ENCODE peak calls at places on chromosomes 1 and 21, in four cellular contexts. W is A549, N is K562, D is endothelial cell of umbilical vein. H is an unnamed sample.

GRCh38 chr1:227257964-227258363 is 60.3 kb downstream of the CDC42BPA start:
- DNase-seq in W (no peak), N (no peak), D (no peak), H (no peak)

GRCh38 chr21:43021191-43021590 is 46.8 kb downstream of the PKNOX1 start:
- DNase-seq in W (no peak), N (no peak), D (no peak), H (no peak)

GRCh38 chr21:39471598-39471997 is 19.8 kb downstream of the SH3BGR start:
- DNase-seq in W (no peak), N (no peak), D (no peak), H (no peak)

GRCh38 chr1:203439086-203439620 is 36.5 kb upstream of the PRELP start:
- DNase-seq in W (no peak), N (no peak), D (no peak), H (no peak)

GRCh38 chr1:2330511-2331199 is 60.7 kb downstream of the MORN1 start:
- DNase-seq in W (no peak), N (no peak), D (no peak), H (no peak)

GRCh38 chr1:70286453-70286852 is 65.3 kb downstream of the SRSF11 start:
- DNase-seq in W (no peak), N (no peak), D (no peak), H (no peak)

GRCh38 chr1:119673171-119673940 is 25.3 kb upstream of the ZNF697 start:
- DNase-seq in W (no peak), N (no peak), D (peak), H (no peak)

GRCh38 chr1:11281518-11282331 is 8.7 kb downstream of the UBIAD1 start:
- DNase-seq in W (no peak), N (no peak), D (peak), H (no peak)

GRCh38 chr1:209689484-209689883 is 14.3 kb downstream of the G0S2 start:
- DNase-seq in W (no peak), N (no peak), D (no peak), H (no peak)

GRCh38 chr1:180528868-180529470 is 26.6 kb upstream of the ACBD6 start:
- DNase-seq in W (no peak), N (no peak), D (no peak), H (no peak)

GRCh38 chr1:62241357-62242131 is 46.9 kb downstream of the L1TD1 start:
- DNase-seq in W (no peak), N (no peak), D (no peak), H (no peak)

GRCh38 chr1:156128749-156129682 is 14.5 kb downstream of the LMNA start:
- DNase-seq in W (no peak), N (no peak), D (peak), H (peak)

GRCh38 chr1:109226078-109226445 is 12.3 kb downstream of the SARS1 start:
- DNase-seq in W (no peak), N (no peak), D (no peak), H (no peak)

GRCh38 chr1:248926401-248927182 is 20.6 kb downstream of the PGBD2 start:
- DNase-seq in W (no peak), N (peak), D (no peak), H (peak)

GRCh38 chr1:156194300-156194652 is 372 bp downstream of the SLC25A44 start:
- DNase-seq in W (no peak), N (peak), D (no peak), H (no peak)

GRCh38 chr1:53949023-53949611 is 3.0 kb downstream of the LRRC42 start:
- DNase-seq in W (peak), N (peak), D (peak), H (peak)

GRCh38 chr1:34129630-34130029 is 35.4 kb downstream of the CSMD2 start:
- DNase-seq in W (no peak), N (no peak), D (no peak), H (no peak)

GRCh38 chr1:15620155-15620545 is 2.9 kb downstream of the DDI2 start:
- DNase-seq in W (peak), N (no peak), D (peak), H (peak)

GRCh38 chr1:32686387-32686786 is 16.2 kb downstream of the SYNC start:
- DNase-seq in W (no peak), N (no peak), D (no peak), H (no peak)

GRCh38 chr1:53371851-53372250 is 44.0 kb upstream of the LRP8 start:
- DNase-seq in W (no peak), N (no peak), D (no peak), H (no peak)

GRCh38 chr1:907611-908451 is 15.9 kb upstream of the SAMD11 start:
- DNase-seq in W (no peak), N (no peak), D (no peak), H (no peak)

DNA sequence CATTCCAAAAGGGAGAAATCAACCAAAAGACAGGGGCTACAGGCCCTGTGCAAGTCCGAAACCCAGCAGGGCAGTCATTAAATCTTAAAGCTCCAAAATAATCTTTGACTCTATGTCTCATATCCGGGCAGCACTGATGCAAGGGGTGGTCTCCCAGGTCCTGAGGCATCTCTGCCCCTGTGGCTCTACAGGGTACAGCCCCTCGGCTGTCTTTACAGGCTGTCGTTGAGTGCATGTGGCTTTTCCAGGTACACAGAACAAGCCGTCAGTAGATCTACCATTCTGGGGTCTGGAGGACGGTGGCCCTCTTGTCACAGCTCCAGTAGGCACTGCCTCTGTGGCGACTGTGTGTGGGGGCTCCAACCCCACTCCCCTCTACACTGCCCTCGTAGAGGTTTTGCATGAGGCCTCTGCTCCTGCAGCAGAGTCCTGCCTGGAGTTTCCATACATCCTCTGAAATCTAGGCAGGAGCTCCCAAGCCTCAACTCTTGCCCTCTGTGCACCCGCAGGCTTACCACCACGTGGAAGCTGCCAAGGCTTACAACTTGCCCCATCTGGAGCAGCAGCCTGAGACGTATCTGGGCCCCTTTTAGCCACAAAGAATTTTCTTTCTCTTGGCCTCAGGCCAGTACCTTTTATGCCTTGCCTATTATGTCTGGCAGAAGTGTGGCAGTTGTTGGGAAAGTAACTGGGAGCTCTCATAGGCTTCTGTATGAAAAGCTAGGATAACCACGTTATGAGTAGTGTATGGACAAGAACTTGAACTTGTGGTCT is 52.5 kb downstream of the POU2F1 start:
- DNase-seq in W (no peak), N (no peak), D (no peak), H (peak)
- TF ChIP-seq CTCF in W (no peak), N (no peak), D (no peak), H (no peak)

GRCh38 chr1:36843027-36843426 is 191.3 kb downstream of the GRIK3 start:
- DNase-seq in W (no peak), N (no peak), D (no peak), H (no peak)
- TF ChIP-seq MYC in W (no peak), N (no peak), D (no peak), H (no peak)

DNA sequence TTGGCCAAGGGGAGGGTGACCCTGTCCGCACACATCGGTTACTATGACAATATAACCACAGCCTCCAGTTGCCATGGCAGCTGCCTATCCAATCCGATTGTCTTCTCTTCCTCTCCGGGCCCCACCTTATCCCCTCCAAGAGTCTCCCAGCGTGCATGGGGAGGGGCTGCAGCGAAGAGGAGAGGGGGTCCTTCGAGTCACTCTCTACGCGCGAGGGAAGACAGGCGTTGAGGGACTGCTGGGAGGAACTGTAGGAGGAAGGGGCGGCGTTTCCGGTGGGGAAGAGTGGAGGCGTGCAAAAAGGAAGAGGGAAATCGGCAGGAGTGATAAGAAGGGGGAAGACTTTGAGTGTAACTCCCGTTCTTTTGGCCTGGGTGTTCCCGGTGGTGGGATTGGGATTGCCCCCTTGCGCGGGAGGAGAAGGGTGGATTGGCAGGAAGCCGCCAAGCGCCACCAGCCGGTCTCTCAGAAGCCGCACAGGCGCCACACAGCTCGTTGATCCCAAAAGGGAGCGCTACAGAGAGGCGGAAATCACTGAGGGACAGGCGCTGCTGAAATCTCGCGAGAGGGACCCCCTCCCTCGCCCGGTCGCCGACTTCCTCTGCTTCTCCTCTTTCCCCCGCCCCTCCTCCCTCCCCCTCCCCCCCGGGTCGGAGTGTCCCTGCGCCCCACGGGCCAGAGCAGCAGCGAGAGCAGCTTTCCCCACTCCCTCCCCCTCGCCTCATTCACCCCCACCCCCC is 381 bp upstream of the SMG7 start:
- DNase-seq in W (peak), N (peak), D (peak), H (peak)
- TF ChIP-seq POLR2A in W (peak), N (no peak), D (no peak), H (peak)

DNA sequence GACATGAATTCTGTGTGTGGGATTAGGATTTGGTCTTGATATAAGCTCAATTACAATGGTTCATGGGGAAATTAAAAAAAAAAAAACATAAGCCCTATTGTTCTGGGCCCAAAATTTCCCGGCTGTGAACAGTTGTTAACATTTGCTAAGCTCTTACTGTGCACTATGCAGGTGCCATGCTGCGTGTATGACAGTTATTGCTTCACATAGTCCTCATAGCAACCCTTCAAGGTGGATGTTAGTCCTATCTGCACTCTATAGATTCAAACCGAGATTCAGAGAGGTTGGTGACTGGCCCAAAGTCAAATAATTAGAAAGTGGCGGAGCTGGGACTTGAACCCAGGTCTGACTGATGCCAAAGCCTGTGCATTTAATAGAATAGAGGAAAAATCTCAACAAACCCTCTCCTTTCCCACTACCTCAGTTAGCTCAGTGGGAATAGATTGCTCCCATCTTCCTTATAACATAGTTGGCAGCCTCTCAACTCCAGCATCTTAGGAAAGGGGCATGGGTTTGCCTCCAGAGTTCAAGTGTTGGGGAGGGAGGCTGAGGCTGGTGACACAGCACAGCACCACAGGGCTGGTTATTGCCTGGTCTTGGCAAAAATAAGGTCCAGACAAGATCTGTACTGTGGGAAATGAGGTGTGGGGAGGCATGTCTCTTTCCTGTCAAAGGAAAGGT is 55.0 kb upstream of the GCLM start:
- DNase-seq in W (no peak), N (no peak), D (no peak), H (no peak)
- TF ChIP-seq CTCF in W (no peak), N (no peak), D (no peak), H (no peak)

GRCh38 chr21:33974513-33975468 is 59.2 kb upstream of the ATP5PO start:
- DNase-seq in W (no peak), N (no peak), D (no peak), H (no peak)

GRCh38 chr21:33972539-33972938 is 56.9 kb upstream of the ATP5PO start:
- DNase-seq in W (no peak), N (no peak), D (no peak), H (no peak)

GRCh38 chr21:33975548-33976081 is 60.0 kb upstream of the ATP5PO start:
- DNase-seq in W (no peak), N (no peak), D (no peak), H (peak)

GRCh38 chr21:33971492-33972013 is 55.9 kb upstream of the ATP5PO start:
- DNase-seq in W (no peak), N (no peak), D (peak), H (no peak)

GRCh38 chr21:33973268-33973667 is 57.7 kb upstream of the ATP5PO start:
- DNase-seq in W (no peak), N (no peak), D (no peak), H (no peak)
- TF ChIP-seq MYC in W (no peak), N (no peak), D (no peak), H (no peak)

DNA sequence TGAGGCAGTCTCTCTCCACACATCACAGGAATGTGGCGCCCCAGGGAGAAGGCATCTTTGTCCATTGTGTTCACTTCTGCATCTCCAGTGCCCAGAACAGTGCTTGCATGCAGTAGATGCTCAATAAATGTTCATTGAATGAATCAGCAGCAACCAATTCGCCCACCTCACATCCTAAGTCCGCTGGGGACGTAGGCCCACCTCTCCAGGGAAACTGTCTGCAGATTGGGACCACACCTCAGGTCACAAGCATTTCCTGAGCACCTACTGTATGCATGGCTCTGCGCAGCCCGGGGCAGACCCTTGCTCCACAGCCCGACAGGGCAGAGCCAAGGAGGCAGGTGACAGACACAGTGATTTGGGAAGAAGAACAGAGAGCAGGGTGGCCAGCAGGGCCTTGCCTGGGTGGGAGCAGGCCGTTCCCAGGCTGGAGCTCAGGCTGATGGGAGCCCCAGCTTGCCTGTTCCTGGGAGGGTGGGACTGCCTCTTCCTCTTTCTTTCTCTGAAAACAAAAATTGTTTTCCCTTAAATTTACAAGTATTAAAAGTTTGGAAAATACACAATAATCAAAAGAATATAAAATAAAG is 25.8 kb upstream of the RUNX3 start:
- DNase-seq in W (no peak), N (no peak), D (no peak), H (no peak)
- TF ChIP-seq POLR2A in W (no peak), N (no peak), D (no peak), H (no peak)